ENCODE peak calls at places on chromosomes 5 and 9, in eight cellular contexts. L, W, Z, B, K, A, D and E are unnamed samples. For H3K4me1, the result is how much of the 10 kb centered on the place peaks cover.

GRCh38 chr9:129483467-129484324 is 137.2 kb downstream of the C9orf50 start:
- DNase-seq in A (peak), L (peak), K (peak), W (peak), D (no peak), B (no peak), Z (no peak), E (peak)

GRCh38 chr9:16671591-16672137 is 198.8 kb downstream of the BNC2 start:
- DNase-seq in B (no peak), W (no peak), Z (no peak), A (no peak), L (no peak), D (peak), K (no peak), E (no peak)

GRCh38 chr5:72541501-72542235 is 34.5 kb upstream of the ZNF366 start:
- DNase-seq in L (no peak), Z (peak), D (no peak), B (no peak), A (no peak), K (no peak), W (no peak), E (no peak)

GRCh38 chr5:28896949-28897348 is 1858.6 kb upstream of the CDH9 start:
- DNase-seq in W (no peak), Z (no peak), A (no peak), L (no peak), D (no peak), K (no peak), B (no peak), E (peak)

GRCh38 chr5:101425345-101425744 is 522.3 kb upstream of the ST8SIA4 start:
- DNase-seq in Z (no peak), B (no peak), L (no peak), K (no peak), W (no peak), A (no peak), D (no peak), E (no peak)

GRCh38 chr5:155480731-155481131 is 467.2 kb downstream of the KIF4B start:
- DNase-seq in L (no peak), D (no peak), W (no peak), A (no peak), K (no peak), B (no peak), Z (no peak), E (no peak)

GRCh38 chr9:109886050-109886449 is 106.1 kb downstream of the PALM2AKAP2 start:
- DNase-seq in D (no peak), L (no peak), A (no peak), B (no peak), W (peak), K (no peak), Z (no peak), E (no peak)

GRCh38 chr5:64835266-64835665 is 66.5 kb downstream of the CWC27 start:
- DNase-seq in Z (no peak), L (no peak), B (no peak), K (no peak), D (no peak), A (no peak), W (peak), E (no peak)

GRCh38 chr5:161544350-161544765 is 2.2 kb downstream of the GABRB2 start:
- DNase-seq in K (peak), B (no peak), A (no peak), Z (peak), L (peak), W (peak), D (no peak), E (peak)

GRCh38 chr5:79242242-79243039 is 6.5 kb downstream of the JMY start:
- DNase-seq in Z (no peak), B (no peak), D (no peak), K (no peak), L (no peak), W (no peak), A (no peak), E (no peak)

GRCh38 chr9:18543406-18543965 is 69.5 kb downstream of the ADAMTSL1 start:
- DNase-seq in L (no peak), Z (peak), W (peak), K (no peak), B (no peak), A (no peak), D (no peak), E (no peak)

GRCh38 chr5:77937015-77937908 is 161.1 kb upstream of the TBCA start:
- DNase-seq in K (no peak), D (peak), A (no peak), L (no peak), W (no peak), Z (no peak), B (no peak), E (no peak)

GRCh38 chr9:21251162-21251561 is 11.4 kb upstream of the IFNA14 start:
- DNase-seq in L (no peak), W (no peak), Z (no peak), A (no peak), D (no peak), B (no peak), K (no peak), E (peak)

GRCh38 chr9:21255538-21256212 is 15.9 kb upstream of the IFNA14 start:
- DNase-seq in L (no peak), A (no peak), D (no peak), W (no peak), K (no peak), B (no peak), Z (no peak), E (no peak)

GRCh38 chr9:21251638-21252037 is 11.8 kb upstream of the IFNA14 start:
- DNase-seq in Z (no peak), K (no peak), W (no peak), L (no peak), B (no peak), A (no peak), D (no peak), E (peak)

GRCh38 chr9:21252727-21253547 is 13.1 kb upstream of the IFNA14 start:
- DNase-seq in B (peak), K (no peak), Z (peak), A (no peak), W (peak), L (no peak), D (no peak), E (peak)
- TF ChIP-seq POLR2AphosphoS5 in B (no peak), K (no peak), Z (no peak), A (no peak), W (no peak), L (no peak), D (no peak), E (no peak)

GRCh38 chr5:76379855-76380254 is 23.2 kb upstream of the IQGAP2 start:
- DNase-seq in W (no peak), D (no peak), K (no peak), A (no peak), L (no peak), B (no peak), Z (no peak), E (no peak)
- H3K4me1 ChIP-seq in W (under half), D (under half), K (under half), A (under half), L (under half), B (under half), Z (under half), E (under half)

GRCh38 chr5:149485655-149486615 is 65.3 kb downstream of the CSNK1A1 start:
- DNase-seq in D (no peak), K (peak), A (peak), L (no peak), B (peak), W (peak), Z (peak), E (no peak)
- TF ChIP-seq POLR2AphosphoS5 in D (peak), K (peak), A (peak), L (no peak), B (peak), W (peak), Z (peak), E (no peak)

DNA sequence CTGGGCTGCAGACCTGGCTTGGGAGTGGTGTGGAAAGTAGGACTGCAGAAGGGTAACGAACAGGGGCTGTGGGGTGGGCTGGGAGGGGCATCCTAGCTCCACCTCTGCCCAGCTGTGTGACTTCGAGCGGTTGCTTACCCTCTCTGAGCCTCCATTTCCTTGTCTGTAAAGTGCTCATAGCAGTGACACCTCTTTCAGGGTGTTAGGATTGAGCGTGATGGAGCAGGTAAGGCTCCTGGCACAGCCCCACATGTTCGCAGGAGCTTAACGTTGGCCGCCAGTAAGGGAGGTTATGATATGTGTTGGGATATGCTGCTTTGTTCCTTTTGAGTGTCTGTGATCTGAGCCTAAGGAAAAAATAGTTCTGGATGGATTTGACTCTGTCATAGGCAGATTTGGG is 2.1 kb downstream of the NDST1 start:
- DNase-seq in W (no peak), A (no peak), Z (no peak), K (no peak), B (no peak), D (no peak), L (no peak), E (no peak)
- H3K4me1 ChIP-seq in W (under half), A (half or more), Z (half or more), K (half or more), B (half or more), D (under half), L (under half), E (under half)

GRCh38 chr5:43140286-43140685 is 19.6 kb downstream of the ZNF131 start:
- DNase-seq in B (no peak), Z (no peak), A (no peak), K (no peak), D (no peak), L (no peak), W (no peak), E (no peak)
- TF ChIP-seq POLR2AphosphoS5 in B (no peak), Z (no peak), A (no peak), K (no peak), D (no peak), L (no peak), W (no peak), E (no peak)

DNA sequence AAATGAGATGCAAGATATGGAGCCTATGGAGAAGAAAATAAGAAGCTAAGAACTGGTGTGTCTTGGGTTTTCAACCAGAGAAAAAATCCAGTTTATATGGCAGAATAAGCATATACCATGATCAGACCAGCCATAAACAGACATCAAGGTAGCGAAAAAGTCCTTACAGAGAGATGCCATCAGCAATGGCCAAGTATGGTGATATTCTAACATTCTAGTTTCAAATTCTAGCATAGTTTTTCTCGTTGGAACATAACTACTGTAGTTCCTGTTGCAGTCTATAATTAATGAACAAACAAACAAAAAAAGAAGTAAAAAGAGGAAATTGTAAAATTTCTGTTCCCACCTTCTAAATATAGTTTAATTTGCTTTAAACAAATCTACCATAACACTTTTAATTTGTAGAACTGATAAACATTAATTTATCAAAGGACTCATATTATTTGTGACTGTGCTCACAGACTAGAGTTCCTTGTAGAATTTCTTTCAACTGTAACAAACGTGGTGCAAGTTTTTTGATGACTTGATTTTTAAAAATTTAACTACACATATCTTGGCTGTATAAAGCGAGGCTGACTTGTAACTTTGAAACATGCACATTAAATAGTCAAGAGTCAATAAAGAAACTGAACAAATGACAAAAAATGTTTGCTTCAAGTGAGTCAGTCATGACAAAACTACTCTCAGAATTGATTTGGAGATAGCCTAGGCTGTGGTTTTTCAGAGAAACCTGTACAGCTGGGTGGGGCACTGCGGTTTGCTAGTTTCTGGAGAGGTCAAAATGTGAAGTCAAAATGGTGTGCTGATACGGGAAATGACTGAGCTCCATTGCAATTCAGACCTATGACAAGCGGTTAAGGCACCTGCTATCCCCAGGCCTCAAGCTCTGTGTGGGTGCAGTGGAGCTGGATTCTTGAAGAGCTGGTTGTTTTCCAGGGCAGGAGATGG is 10.1 kb upstream of the CD180 start:
- DNase-seq in K (peak), L (peak), D (peak), Z (no peak), A (peak), W (peak), B (peak), E (no peak)
- H3K4me1 ChIP-seq in K (under half), L (under half), D (half or more), Z (under half), A (half or more), W (under half), B (under half), E (under half)